ENCODE peak calls at places on chromosome 6, in four cellular contexts. R, C, E and X are unnamed samples. For H3K36me3 and H3K4me1, the result is how much of the 10 kb centered on the place peaks cover.

GRCh38 chr6:16154904-16155303 is 26.0 kb downstream of the MYLIP start:
- DNase-seq in C (no peak), E (no peak), R (peak), X (no peak)

GRCh38 chr6:107491791-107492674 is 2.1 kb downstream of the SOBP start:
- DNase-seq in R (no peak), C (no peak), E (no peak), X (no peak)

GRCh38 chr6:37051138-37052026 is 45.9 kb downstream of the FGD2 start:
- DNase-seq in R (peak), E (peak), C (peak), X (peak)

GRCh38 chr6:3325210-3325609 is 66.5 kb downstream of the PSMG4 start:
- DNase-seq in C (no peak), E (no peak), R (peak), X (no peak)

GRCh38 chr6:38482466-38482865 is 157.3 kb downstream of the BTBD9 start:
- DNase-seq in R (no peak), C (no peak), E (no peak), X (no peak)

GRCh38 chr6:33197431-33198048 is 2.9 kb downstream of the RXRB start:
- DNase-seq in R (peak), C (peak), E (peak), X (peak)

GRCh38 chr6:30966154-30966553 is 17.4 kb upstream of the MUC21 start:
- DNase-seq in R (no peak), C (no peak), E (no peak), X (no peak)

GRCh38 chr6:52514514-52514913 is 62.3 kb downstream of the TRAM2 start:
- DNase-seq in C (no peak), R (no peak), E (no peak), X (peak)

GRCh38 chr6:18241208-18241836 is 23.0 kb downstream of the DEK start:
- DNase-seq in C (no peak), E (no peak), R (peak), X (no peak)

GRCh38 chr6:18244251-18244650 is 20.1 kb downstream of the DEK start:
- DNase-seq in C (no peak), E (no peak), R (no peak), X (no peak)

GRCh38 chr6:18245079-18245478 is 19.3 kb downstream of the DEK start:
- DNase-seq in C (no peak), E (no peak), R (no peak), X (no peak)

GRCh38 chr6:18242062-18242851 is 22.1 kb downstream of the DEK start:
- DNase-seq in R (peak), C (no peak), E (no peak), X (no peak)

GRCh38 chr6:18243302-18243893 is 20.9 kb downstream of the DEK start:
- DNase-seq in C (no peak), R (no peak), E (no peak), X (no peak)
- H3K36me3 ChIP-seq in C (under half), R (half or more), E (under half), X (half or more)

GRCh38 chr6:149385998-149386646 is 13.9 kb upstream of the SUMO4 start:
- DNase-seq in R (no peak), C (no peak), E (no peak), X (peak)
- H3K4me1 ChIP-seq in R (under half), C (under half), E (under half), X (under half)

GRCh38 chr6:113903666-113904330 is 46.7 kb downstream of the MARCKS start:
- DNase-seq in R (no peak), E (no peak), C (peak), X (no peak)
- H3K27ac ChIP-seq in R (no peak), E (no peak), C (no peak), X (no peak)

GRCh38 chr6:108993876-108994275 is 100.8 kb downstream of the SESN1 start:
- DNase-seq in E (no peak), R (no peak), C (no peak), X (no peak)

GRCh38 chr6:108983151-108983550 is 111.5 kb downstream of the SESN1 start:
- DNase-seq in C (no peak), R (no peak), E (no peak), X (no peak)

GRCh38 chr6:108988765-108989164 is 105.9 kb downstream of the SESN1 start:
- DNase-seq in C (no peak), R (no peak), E (no peak), X (no peak)

GRCh38 chr6:108989700-108990099 is 104.9 kb downstream of the SESN1 start:
- DNase-seq in C (no peak), R (no peak), E (no peak), X (no peak)

DNA sequence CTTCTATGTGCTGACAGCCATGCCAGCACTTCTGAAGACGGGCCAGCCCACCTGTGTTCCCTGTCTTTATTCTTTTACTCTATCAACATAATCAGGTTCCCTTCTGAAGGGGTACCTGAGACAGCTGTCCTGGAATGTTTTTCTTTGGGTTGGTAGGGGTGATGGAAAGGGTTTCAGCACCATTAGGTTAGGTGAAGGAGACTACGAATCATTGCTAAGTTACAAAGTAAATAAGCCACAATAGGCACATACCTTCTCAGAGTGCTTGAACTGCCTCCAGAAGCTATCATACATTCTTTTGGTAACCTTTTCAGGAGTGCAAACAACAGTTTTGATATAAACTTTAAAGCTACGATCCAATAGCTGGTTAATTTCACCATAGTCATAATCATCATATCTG is 106.4 kb downstream of the SESN1 start:
- DNase-seq in E (no peak), C (no peak), R (peak), X (no peak)
- H3K36me3 ChIP-seq in E (under half), C (under half), R (under half), X (under half)

GRCh38 chr6:116016846-116017545 is 43.7 kb downstream of the FRK start:
- DNase-seq in C (peak), R (peak), E (no peak), X (no peak)
- H3K4me1 ChIP-seq in C (under half), R (under half), E (under half), X (under half)

DNA sequence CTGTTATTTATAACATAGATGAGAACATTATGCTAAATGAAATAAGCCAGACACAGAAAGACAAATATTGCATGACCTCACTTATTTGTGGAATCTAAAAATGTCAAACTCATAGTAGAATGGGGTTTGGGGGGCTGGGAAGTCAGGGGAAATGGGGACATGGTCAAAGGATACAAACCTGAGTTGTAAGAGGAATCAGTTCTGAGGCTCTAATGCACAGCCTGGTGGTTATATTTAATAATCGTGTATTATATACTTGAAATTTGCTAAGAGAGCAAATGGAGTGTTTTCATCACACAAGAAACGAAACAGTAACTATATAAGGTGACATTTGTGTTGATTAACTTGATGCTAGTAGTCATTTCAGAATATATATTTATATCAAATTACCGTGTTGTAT is 40.8 kb upstream of the GFOD1 start:
- DNase-seq in R (peak), C (no peak), E (no peak), X (no peak)
- H3K27ac ChIP-seq in R (no peak), C (no peak), E (no peak), X (no peak)

GRCh38 chr6:56607111-56607752 is 35.5 kb downstream of the DST start:
- DNase-seq in R (no peak), C (no peak), E (no peak), X (no peak)

GRCh38 chr6:56608332-56608731 is 34.4 kb downstream of the DST start:
- DNase-seq in R (no peak), C (no peak), E (no peak), X (no peak)

DNA sequence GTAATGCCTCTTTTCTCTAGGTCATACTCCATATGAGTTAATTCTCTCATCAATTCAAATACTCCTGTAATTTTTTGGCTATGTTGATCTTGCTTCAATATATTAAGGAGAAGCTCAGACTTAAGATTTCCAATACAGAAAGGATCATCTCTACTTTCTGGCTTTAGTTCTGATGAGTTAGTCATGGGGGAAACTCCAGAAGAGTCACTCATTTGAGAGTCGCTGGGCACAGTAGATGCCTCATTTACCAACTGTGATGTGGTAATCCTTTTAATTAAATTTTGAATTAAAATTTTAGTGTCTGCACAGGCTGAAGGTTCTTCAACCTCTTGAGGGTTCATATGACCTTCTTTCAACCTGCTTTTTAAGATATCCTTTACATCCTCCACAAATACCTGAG is 38.5 kb downstream of the DST start:
- DNase-seq in E (no peak), R (no peak), C (no peak), X (no peak)
- H3K36me3 ChIP-seq in E (half or more), R (under half), C (under half), X (under half)

DNA sequence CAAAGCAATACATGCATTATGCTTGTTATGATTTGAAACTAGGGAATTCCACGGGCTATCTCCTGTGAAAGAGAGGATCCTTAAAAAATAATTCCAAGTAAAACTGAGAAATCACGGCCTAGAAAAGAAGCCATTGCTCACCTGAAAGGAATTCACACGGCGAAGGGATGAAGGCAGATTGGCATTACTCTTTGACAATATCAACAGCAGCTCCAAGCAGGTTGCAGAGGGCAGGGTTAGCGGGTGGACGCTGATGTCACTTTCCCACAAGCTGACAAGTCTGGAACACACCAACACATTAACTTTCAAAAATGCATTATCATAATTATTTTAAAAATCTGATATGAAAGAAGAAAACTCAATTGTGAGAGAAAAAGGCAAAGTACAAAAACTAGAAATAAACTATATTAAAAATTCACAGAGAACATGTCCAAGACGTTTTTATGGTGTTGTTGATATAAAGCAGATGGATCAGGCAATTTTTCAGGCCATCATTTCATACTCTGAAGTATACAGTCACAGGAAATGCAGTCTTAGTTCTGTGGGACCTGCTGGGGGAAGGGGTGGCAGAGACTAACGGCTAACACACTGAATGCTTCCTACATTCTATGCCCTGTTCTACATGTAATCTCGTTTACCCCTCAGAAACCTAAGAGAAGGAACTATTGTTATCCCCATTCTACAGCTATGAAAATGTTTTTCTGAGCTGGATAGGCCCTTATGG is 108.3 kb downstream of the UBE3D start:
- DNase-seq in E (no peak), R (no peak), C (no peak), X (peak)
- H3K4me1 ChIP-seq in E (under half), R (under half), C (under half), X (under half)